ENCODE peak calls at places on chromosomes 6 and 20, in nine cellular contexts. W, E, A, G, V, I, H, D and J are unnamed samples.
A peak's percentile ranks its signal among the peaks of the same experiment; 100 is the strongest.

GRCh38 chr20:17716331-17716730 is 16.6 kb downstream of the BANF2 start:
- DNase-seq in W (no peak), E (no peak), A (no peak), G (no peak), V (no peak), I (no peak), H (no peak), D (no peak), J (no peak)

GRCh38 chr6:84825461-84825860 is 61.1 kb upstream of the TBX18 start:
- DNase-seq in W (no peak), E (peak; percentile 71), A (peak; percentile 16), G (no peak), V (no peak), I (no peak), H (no peak), D (no peak), J (no peak)

GRCh38 chr6:35736293-35736894 is 438 bp upstream of the ARMC12 start:
- DNase-seq in W (peak; percentile 79), E (peak; percentile 53), A (peak; percentile 25), G (peak; percentile 95), V (peak; percentile 92), I (peak; percentile 72), H (no peak), D (peak; percentile 76), J (peak; percentile 80)

GRCh38 chr6:17167327-17167979 is 65.6 kb downstream of the STMND1 start:
- DNase-seq in W (peak; percentile 76), E (peak; percentile 75), A (peak; percentile 70), G (peak; percentile 58), V (peak; percentile 82), I (no peak), H (peak; percentile 84), D (peak; percentile 13), J (no peak)

GRCh38 chr6:47319867-47320266 is 10.2 kb upstream of the TNFRSF21 start:
- DNase-seq in W (no peak), E (no peak), A (no peak), G (no peak), V (no peak), I (no peak), H (no peak), D (no peak), J (no peak)

GRCh38 chr6:168099201-168100010 is 20.4 kb upstream of the FRMD1 start:
- DNase-seq in W (peak; percentile 37), E (no peak), A (no peak), G (no peak), V (peak; percentile 51), I (no peak), H (no peak), D (no peak), J (no peak)

GRCh38 chr20:47305667-47306066 is 50.8 kb downstream of the ZMYND8 start:
- DNase-seq in W (no peak), E (no peak), A (no peak), G (no peak), V (no peak), I (no peak), H (no peak), D (no peak), J (no peak)

GRCh38 chr6:117601811-117602150 is 530 bp downstream of the GOPC start:
- DNase-seq in W (no peak), E (no peak), A (no peak), G (no peak), V (peak; percentile 13), I (peak; percentile 48), H (no peak), D (no peak), J (no peak)

GRCh38 chr6:33170176-33171095 is 21.8 kb downstream of the COL11A2 start:
- DNase-seq in W (no peak), E (peak; percentile 14), A (no peak), G (no peak), V (no peak), I (no peak), H (no peak), D (no peak), J (no peak)

GRCh38 chr6:41056768-41057490 is 3.9 kb downstream of the APOBEC2 start:
- DNase-seq in W (no peak), E (no peak), A (no peak), G (no peak), V (no peak), I (no peak), H (no peak), D (no peak), J (no peak)

GRCh38 chr20:46111028-46111835 is 6.9 kb upstream of the CD40 start:
- DNase-seq in W (no peak), E (no peak), A (no peak), G (no peak), V (no peak), I (peak; percentile 60), H (no peak), D (no peak), J (no peak)

GRCh38 chr6:32837651-32838113 is 857 bp downstream of the TAP2 start:
- DNase-seq in W (no peak), E (peak; percentile 41), A (peak; percentile 42), G (no peak), V (no peak), I (no peak), H (no peak), D (no peak), J (no peak)

GRCh38 chr20:5078399-5078958 is 41.3 kb downstream of the PCNA start:
- DNase-seq in W (no peak), E (peak; percentile 87), A (peak; percentile 27), G (no peak), V (no peak), I (peak; percentile 97), H (no peak), D (peak; percentile 43), J (peak; percentile 87)

GRCh38 chr6:81614292-81614691 is 138.2 kb downstream of the TENT5A start:
- DNase-seq in W (peak; percentile 15), E (peak; percentile 42), A (peak; percentile 78), G (no peak), V (peak; percentile 3), I (no peak), H (no peak), D (no peak), J (peak; percentile 15)

GRCh38 chr20:38962044-38962897 is at the start of gene DHX35:
- DNase-seq in W (peak; percentile 99), E (peak; percentile 99), A (peak; percentile 91), G (peak; percentile 97), V (peak; percentile 98), I (peak; percentile 98), H (peak; percentile 91), D (peak; percentile 99), J (peak; percentile 99)

GRCh38 chr20:63183422-63184146 is 32.3 kb downstream of the YTHDF1 start:
- DNase-seq in W (peak; percentile 74), E (peak; percentile 53), A (no peak), G (peak; percentile 92), V (peak; percentile 80), I (peak; percentile 28), H (peak; percentile 8), D (peak; percentile 76), J (peak; percentile 66)

GRCh38 chr20:609371-609964 is 641 bp downstream of the TCF15 start:
- DNase-seq in W (no peak), E (no peak), A (no peak), G (peak; percentile 60), V (peak; percentile 46), I (no peak), H (no peak), D (peak; percentile 30), J (no peak)
- H3K4me2 ChIP-seq in W (peak overlapping the region; percentile 72), E (no peak overlapping the region), A (no peak overlapping the region), G (peak overlapping the region; percentile 96), V (peak overlapping the region; percentile 92), I (no peak overlapping the region), H (no peak overlapping the region), D (peak overlapping the region; percentile 62), J (no peak overlapping the region)

DNA sequence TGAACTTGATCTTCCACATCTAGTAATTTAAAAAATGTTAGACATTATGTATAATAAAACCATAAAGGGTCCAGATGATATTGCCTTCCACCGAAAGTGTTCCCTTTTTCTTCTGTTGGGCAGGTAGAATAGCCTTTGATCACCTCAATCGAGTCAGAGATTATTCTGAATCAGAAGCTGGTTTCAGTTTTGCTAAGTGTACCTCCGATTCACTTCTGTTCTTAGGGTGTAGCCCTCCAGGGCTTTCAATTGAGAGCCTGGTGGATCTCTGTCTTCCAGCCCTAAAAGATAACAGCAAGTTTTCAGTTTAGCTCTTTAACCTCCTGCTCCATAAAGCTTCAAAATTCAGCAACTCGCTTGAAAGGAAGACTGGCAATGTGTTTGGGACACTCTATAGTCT is 21.1 kb upstream of the AIG1 start:
- DNase-seq in W (no peak), E (no peak), A (no peak), G (no peak), V (no peak), I (no peak), H (no peak), D (no peak), J (no peak)
- TF ChIP-seq EZH2 in W (no peak), E (no peak), A (no peak), G (no peak), V (no peak), I (no peak), H (no peak), D (no peak), J (no peak)

GRCh38 chr6:19301980-19302379 is 535.2 kb upstream of the ID4 start:
- DNase-seq in W (peak; percentile 40), E (peak; percentile 85), A (peak; percentile 83), G (no peak), V (no peak), I (no peak), H (no peak), D (no peak), J (no peak)
- H3K4me2 ChIP-seq in W (no peak overlapping the region), E (peak overlapping the region; percentile 20), A (no peak overlapping the region), G (no peak overlapping the region), V (no peak overlapping the region), I (no peak overlapping the region), H (no peak overlapping the region), D (no peak overlapping the region), J (no peak overlapping the region)

GRCh38 chr20:57459278-57459677 is 65.7 kb downstream of the CTCFL start:
- DNase-seq in W (no peak), E (no peak), A (peak; percentile 10), G (no peak), V (no peak), I (no peak), H (no peak), D (peak; percentile 41), J (no peak)
- TF ChIP-seq EZH2 in W (no peak), E (no peak), A (no peak), G (no peak), V (no peak), I (no peak), H (no peak), D (no peak), J (no peak)

GRCh38 chr6:11495565-11496145 is 41.9 kb upstream of the TMEM170B start:
- DNase-seq in W (no peak), E (no peak), A (no peak), G (no peak), V (no peak), I (no peak), H (no peak), D (no peak), J (no peak)
- H3K4me2 ChIP-seq in W (no peak overlapping the region), E (no peak overlapping the region), A (peak overlapping the region; percentile 0), G (no peak overlapping the region), V (no peak overlapping the region), I (no peak overlapping the region), H (peak overlapping the region; percentile 27), D (no peak overlapping the region), J (no peak overlapping the region)